ENCODE peak calls at places on chromosomes 7 and 10, in ten cellular contexts. D, W, U, M, Z, T, X, K, A and E are unnamed samples.

GRCh38 chr10:70779088-70779487 is 6.1 kb downstream of the TBATA start:
- DNase-seq in D (no peak), W (no peak), U (no peak), M (no peak), Z (no peak), T (no peak), X (no peak), K (no peak), A (no peak), E (no peak)

GRCh38 chr7:158280467-158281154 is 307.0 kb downstream of the PTPRN2 start:
- DNase-seq in D (peak; percentile 7), W (no peak), U (no peak), M (peak; percentile 2), Z (no peak), T (no peak), X (no peak), K (peak; percentile 50), A (no peak), E (no peak)

GRCh38 chr7:130758429-130759056 is 24.5 kb upstream of the KLF14 start:
- DNase-seq in D (no peak), W (peak; percentile 23), U (no peak), M (no peak), Z (no peak), T (no peak), X (no peak), K (no peak), A (peak; percentile 56), E (peak; percentile 64)

GRCh38 chr10:126911301-126911700 is 6.1 kb downstream of the DOCK1 start:
- DNase-seq in D (no peak), W (no peak), U (no peak), M (no peak), Z (no peak), T (no peak), X (no peak), K (peak; percentile 37), A (no peak), E (no peak)

GRCh38 chr7:55838595-55838994 is 24.0 kb downstream of the SEPTIN14 start:
- DNase-seq in D (no peak), W (no peak), U (no peak), M (no peak), Z (no peak), T (no peak), X (no peak), K (no peak), A (no peak), E (no peak)

GRCh38 chr7:28678421-28678965 is 266.2 kb downstream of the CREB5 start:
- DNase-seq in D (no peak), W (no peak), U (no peak), M (no peak), Z (no peak), T (no peak), X (no peak), K (no peak), A (no peak), E (no peak)

GRCh38 chr7:24456526-24457214 is 116.6 kb upstream of the PALS2 start:
- DNase-seq in D (no peak), W (no peak), U (no peak), M (peak; percentile 31), Z (no peak), T (no peak), X (no peak), K (no peak), A (no peak), E (no peak)

GRCh38 chr7:510782-511281 is 8.8 kb downstream of the PDGFA start:
- DNase-seq in D (no peak), W (no peak), U (no peak), M (no peak), Z (no peak), T (no peak), X (no peak), K (peak; percentile 68), A (no peak), E (no peak)

GRCh38 chr10:85621562-85621961 is 745.0 kb downstream of the GRID1 start:
- DNase-seq in D (no peak), W (no peak), U (no peak), M (no peak), Z (no peak), T (no peak), X (no peak), K (no peak), A (no peak), E (no peak)